ENCODE peak calls at places on chromosomes 3 and 15, in five cellular contexts. I is spleen, Y is colonic mucosa, U is D341Med, M is pulmonary artery endothelial cell. A is an unnamed sample.

GRCh38 chr15:26974120-26974780 is 3.3 kb downstream of the GABRG3 start:
- DNase-seq in Y (no peak), M (no peak), U (peak), I (no peak), A (no peak)

GRCh38 chr15:87873501-87873900 is 383.0 kb downstream of the NTRK3 start:
- DNase-seq in I (no peak), U (no peak), Y (no peak), M (no peak), A (no peak)

GRCh38 chr3:69020424-69020823 is 6.9 kb upstream of the EOGT start:
- DNase-seq in U (no peak), Y (no peak), I (no peak), M (no peak), A (no peak)

GRCh38 chr15:65338823-65339222 is 34.3 kb downstream of the RNU5B-1 start:
- DNase-seq in U (no peak), Y (no peak), I (peak), M (no peak), A (no peak)

GRCh38 chr3:123755085-123755484 is 129.0 kb downstream of the MYLK start:
- DNase-seq in M (no peak), I (no peak), Y (peak), U (no peak), A (peak)

GRCh38 chr3:188043891-188044290 is 110.1 kb upstream of the LPP start:
- DNase-seq in U (no peak), I (no peak), Y (no peak), M (no peak), A (no peak)

GRCh38 chr3:129315386-129315991 is 36.8 kb downstream of the HMCES start:
- DNase-seq in M (no peak), Y (peak), I (peak), U (peak), A (no peak)

GRCh38 chr3:184316792-184317191 is 2.4 kb downstream of the EIF4G1 start:
- DNase-seq in U (no peak), M (no peak), I (no peak), Y (no peak), A (no peak)

GRCh38 chr3:171461087-171461917 is 1.1 kb upstream of the TNIK start:
- DNase-seq in Y (peak), I (no peak), U (no peak), M (no peak), A (no peak)

GRCh38 chr3:165466856-165467255 is 270.7 kb upstream of the SLITRK3 start:
- DNase-seq in M (no peak), U (no peak), Y (no peak), I (no peak), A (no peak)

A was measured in right lobe of liver.